ENCODE peak calls at places on chromosomes 13 and 19, in seven cellular contexts. One of them, this sample, is unnamed.
A peak's percentile ranks its signal among the peaks of the same experiment; 100 is the strongest.

GRCh38 chr19:12880551-12881171 is 588 bp downstream of the DNASE2 start:
- ATAC-seq in upper lobe of left lung: peak; percentile 34
- ATAC-seq in heart left ventricle: peak; percentile 18
- ATAC-seq in GM12878: peak; percentile 49
- ATAC-seq in HepG2: no peak
- ATAC-seq in right lobe of liver: peak; percentile 30
- ATAC-seq in body of pancreas: peak; percentile 21
- ATAC-seq in this sample: peak; percentile 44

GRCh38 chr19:38638461-38638860 is 9.0 kb upstream of the ACTN4 start:
- ATAC-seq in right lobe of liver: no peak
- ATAC-seq in upper lobe of left lung: no peak
- ATAC-seq in GM12878: no peak
- ATAC-seq in HepG2: no peak
- ATAC-seq in heart left ventricle: no peak
- ATAC-seq in body of pancreas: no peak
- ATAC-seq in this sample: no peak

GRCh38 chr13:65264066-65264465 is 1966.1 kb downstream of the PCDH9 start:
- ATAC-seq in HepG2: no peak
- ATAC-seq in GM12878: no peak
- ATAC-seq in upper lobe of left lung: peak; percentile 28
- ATAC-seq in body of pancreas: no peak
- ATAC-seq in right lobe of liver: no peak
- ATAC-seq in heart left ventricle: no peak
- ATAC-seq in this sample: no peak

GRCh38 chr19:54485846-54486245 is 12.8 kb upstream of the CDC42EP5 start:
- ATAC-seq in upper lobe of left lung: no peak
- ATAC-seq in heart left ventricle: no peak
- ATAC-seq in right lobe of liver: no peak
- ATAC-seq in body of pancreas: no peak
- ATAC-seq in HepG2: no peak
- ATAC-seq in GM12878: peak; percentile 60
- ATAC-seq in this sample: no peak

GRCh38 chr13:92830821-92831220 is 395.8 kb upstream of the GPC6 start:
- ATAC-seq in HepG2: no peak
- ATAC-seq in GM12878: no peak
- ATAC-seq in right lobe of liver: no peak
- ATAC-seq in body of pancreas: no peak
- ATAC-seq in heart left ventricle: no peak
- ATAC-seq in upper lobe of left lung: no peak
- ATAC-seq in this sample: no peak

GRCh38 chr19:16365300-16365996 is 40.8 kb downstream of the KLF2 start:
- ATAC-seq in right lobe of liver: no peak
- ATAC-seq in body of pancreas: no peak
- ATAC-seq in GM12878: no peak
- ATAC-seq in upper lobe of left lung: no peak
- ATAC-seq in heart left ventricle: no peak
- ATAC-seq in HepG2: no peak
- ATAC-seq in this sample: no peak

GRCh38 chr13:50115695-50116094 is 100.5 kb downstream of the KCNRG start:
- ATAC-seq in GM12878: no peak
- ATAC-seq in upper lobe of left lung: no peak
- ATAC-seq in heart left ventricle: no peak
- ATAC-seq in right lobe of liver: no peak
- ATAC-seq in HepG2: no peak
- ATAC-seq in body of pancreas: no peak
- ATAC-seq in this sample: no peak

GRCh38 chr13:99431927-99432636 is 69.2 kb upstream of the TM9SF2 start:
- ATAC-seq in heart left ventricle: no peak
- ATAC-seq in HepG2: peak; percentile 1
- ATAC-seq in upper lobe of left lung: no peak
- ATAC-seq in body of pancreas: no peak
- ATAC-seq in GM12878: peak; percentile 67
- ATAC-seq in right lobe of liver: no peak
- ATAC-seq in this sample: peak; percentile 4

GRCh38 chr13:69331245-69331644 is 776.4 kb upstream of the ATXN8OS start:
- ATAC-seq in heart left ventricle: no peak
- ATAC-seq in body of pancreas: no peak
- ATAC-seq in upper lobe of left lung: no peak
- ATAC-seq in right lobe of liver: no peak
- ATAC-seq in GM12878: no peak
- ATAC-seq in HepG2: no peak
- ATAC-seq in this sample: no peak

GRCh38 chr13:99464441-99464949 is 36.8 kb upstream of the TM9SF2 start:
- ATAC-seq in body of pancreas: no peak
- ATAC-seq in heart left ventricle: no peak
- ATAC-seq in HepG2: no peak
- ATAC-seq in right lobe of liver: peak; percentile 47
- ATAC-seq in GM12878: no peak
- ATAC-seq in upper lobe of left lung: no peak
- ATAC-seq in this sample: no peak

DNA sequence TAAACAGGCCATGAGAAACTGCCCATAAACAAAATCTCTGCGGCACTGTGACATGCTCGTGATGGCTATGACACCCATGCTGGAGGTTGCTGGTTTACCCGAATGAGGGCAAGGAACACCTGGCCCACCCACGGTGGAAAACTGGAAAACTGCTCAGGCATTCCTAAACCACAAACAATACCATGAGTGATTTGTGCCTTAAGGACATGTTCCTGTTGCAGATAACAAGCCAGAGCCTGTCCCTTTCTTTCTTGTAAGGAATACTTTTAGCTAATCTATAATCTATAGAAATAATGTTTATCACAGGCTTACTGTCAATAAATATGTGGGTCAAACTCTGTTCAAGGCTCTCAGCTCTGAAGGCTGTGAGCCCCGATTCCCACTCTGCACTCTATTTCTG is 12.1 kb downstream of the ZNF561 start:
- ATAC-seq in HepG2: no peak
- ATAC-seq in body of pancreas: no peak
- ATAC-seq in right lobe of liver: no peak
- ATAC-seq in heart left ventricle: no peak
- ATAC-seq in GM12878: no peak
- ATAC-seq in upper lobe of left lung: no peak
- ATAC-seq in this sample: no peak
- TF ChIP-seq POLR2A in HepG2: no peak
- TF ChIP-seq POLR2A in body of pancreas: no peak
- TF ChIP-seq POLR2A in right lobe of liver: no peak
- TF ChIP-seq POLR2A in heart left ventricle: no peak
- TF ChIP-seq POLR2A in GM12878: no peak
- TF ChIP-seq POLR2A in upper lobe of left lung: no peak
- TF ChIP-seq POLR2A in this sample: no peak

DNA sequence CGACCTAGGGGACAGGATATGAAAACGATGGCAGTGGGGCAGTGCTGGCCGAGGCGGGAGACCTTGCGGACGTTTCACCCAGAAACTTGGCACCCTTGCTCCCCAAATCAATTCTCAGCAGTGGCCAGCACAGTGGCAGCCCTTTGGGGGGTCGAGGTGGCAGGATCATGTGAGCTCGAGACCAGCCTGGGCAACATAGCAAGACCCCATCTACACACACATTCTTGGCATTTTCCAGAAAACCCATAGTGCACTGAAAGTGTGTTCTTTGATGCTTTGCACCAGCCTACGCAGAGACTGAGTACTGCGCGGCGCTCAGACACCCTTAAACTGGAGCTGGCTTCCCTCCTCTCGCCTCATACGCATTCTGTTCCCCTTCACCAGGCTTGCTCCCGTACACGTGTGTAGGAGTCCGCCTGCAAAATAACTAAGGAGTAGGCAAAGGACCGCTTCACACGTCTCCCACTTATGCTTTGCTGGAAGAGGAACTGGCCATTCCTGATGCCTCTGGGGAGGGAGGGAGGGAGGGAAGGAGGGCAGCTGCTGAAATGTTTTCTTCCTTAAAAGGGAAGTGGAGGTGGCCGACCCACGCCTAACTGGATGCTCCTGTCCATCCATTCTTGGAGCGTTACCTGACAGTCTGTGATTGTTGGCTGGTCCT is 23.5 kb upstream of the MIER2 start:
- ATAC-seq in GM12878: no peak
- ATAC-seq in heart left ventricle: no peak
- ATAC-seq in body of pancreas: no peak
- ATAC-seq in right lobe of liver: no peak
- ATAC-seq in upper lobe of left lung: no peak
- ATAC-seq in HepG2: no peak
- ATAC-seq in this sample: no peak
- H3K27me3 ChIP-seq in GM12878: no peaks in the 10 kb centered on the region
- H3K27me3 ChIP-seq in heart left ventricle: no peaks in the 10 kb centered on the region
- H3K27me3 ChIP-seq in body of pancreas: no peaks in the 10 kb centered on the region
- H3K27me3 ChIP-seq in right lobe of liver: no peaks in the 10 kb centered on the region
- H3K27me3 ChIP-seq in upper lobe of left lung: no peaks in the 10 kb centered on the region
- H3K27me3 ChIP-seq in HepG2: peaks cover 8% of the 10 kb centered on the region
- H3K27me3 ChIP-seq in this sample: peaks cover 81% of the 10 kb centered on the region

DNA sequence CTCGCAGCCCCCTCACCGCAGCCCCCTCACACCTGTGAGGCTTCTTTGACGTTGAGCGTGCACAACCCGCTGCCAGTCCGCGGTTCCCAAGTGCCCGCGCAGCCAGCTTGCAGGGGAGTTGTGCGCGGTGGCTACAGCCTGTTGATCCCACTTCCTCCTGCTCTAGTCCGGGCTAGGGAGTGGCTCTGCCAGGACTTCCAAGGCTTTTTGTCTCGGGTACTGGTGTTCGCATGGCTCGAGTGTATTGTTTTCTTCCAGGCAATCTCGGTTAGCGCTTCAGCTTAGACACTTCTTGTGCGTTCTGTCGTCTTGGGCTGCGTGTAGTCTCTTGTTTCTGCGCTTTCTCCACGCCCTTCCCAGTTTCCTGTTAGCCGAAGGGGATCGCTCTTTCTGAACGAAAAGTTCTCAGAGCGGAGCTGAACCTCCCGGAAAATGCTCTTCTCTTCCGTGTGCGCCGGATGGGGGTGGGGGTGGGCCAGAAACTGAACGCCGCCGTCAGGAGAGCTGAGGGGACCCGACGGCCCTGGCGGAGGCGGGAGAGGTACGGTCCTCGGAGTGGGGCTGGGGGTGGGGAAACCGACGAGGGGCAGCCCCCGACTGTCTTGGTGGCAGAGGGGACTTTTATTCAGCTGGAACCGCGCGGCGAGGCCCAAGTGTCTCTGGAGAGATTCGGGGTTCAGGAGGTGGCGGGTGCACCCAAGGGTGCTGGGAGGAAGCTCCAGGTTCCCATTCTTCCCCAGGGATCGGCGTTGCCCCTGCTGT is 706 bp upstream of the DGKH start:
- ATAC-seq in body of pancreas: peak; percentile 47
- ATAC-seq in right lobe of liver: peak; percentile 57
- ATAC-seq in heart left ventricle: peak; percentile 54
- ATAC-seq in upper lobe of left lung: peak; percentile 55
- ATAC-seq in HepG2: peak; percentile 63
- ATAC-seq in GM12878: peak; percentile 57
- ATAC-seq in this sample: peak; percentile 22
- TF ChIP-seq POLR2A in body of pancreas: peak; percentile 66
- TF ChIP-seq POLR2A in right lobe of liver: no peak
- TF ChIP-seq POLR2A in heart left ventricle: no peak
- TF ChIP-seq POLR2A in upper lobe of left lung: no peak
- TF ChIP-seq POLR2A in HepG2: no peak
- TF ChIP-seq POLR2A in GM12878: peak; percentile 65
- TF ChIP-seq POLR2A in this sample: peak; percentile 19

DNA sequence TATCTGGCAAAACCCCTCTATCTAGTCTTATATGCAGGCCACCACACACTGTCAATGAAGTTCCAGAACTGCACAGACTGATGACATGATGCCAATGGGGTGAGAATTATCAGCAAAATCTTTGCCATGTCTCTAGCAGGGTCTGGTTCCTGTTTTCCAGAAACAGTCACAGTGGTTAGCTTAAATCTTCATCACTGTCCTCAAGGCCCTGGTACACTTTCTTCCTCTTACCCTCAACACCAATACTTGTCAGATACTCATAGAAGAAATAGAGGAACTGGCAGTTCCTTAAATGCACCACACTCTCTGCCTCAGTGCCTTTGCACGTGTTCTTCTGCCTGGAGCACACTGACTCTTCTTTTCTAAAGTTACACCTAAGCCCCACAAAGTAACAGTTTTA is 77.8 kb upstream of the STARD13 start:
- ATAC-seq in heart left ventricle: peak; percentile 82
- ATAC-seq in HepG2: no peak
- ATAC-seq in GM12878: peak; percentile 75
- ATAC-seq in body of pancreas: no peak
- ATAC-seq in right lobe of liver: peak; percentile 62
- ATAC-seq in upper lobe of left lung: peak; percentile 88
- ATAC-seq in this sample: peak; percentile 50
- H3K27me3 ChIP-seq in heart left ventricle: no peaks in the 10 kb centered on the region
- H3K27me3 ChIP-seq in HepG2: no peaks in the 10 kb centered on the region
- H3K27me3 ChIP-seq in GM12878: no peaks in the 10 kb centered on the region
- H3K27me3 ChIP-seq in body of pancreas: no peaks in the 10 kb centered on the region
- H3K27me3 ChIP-seq in right lobe of liver: no peaks in the 10 kb centered on the region
- H3K27me3 ChIP-seq in upper lobe of left lung: no peaks in the 10 kb centered on the region
- H3K27me3 ChIP-seq in this sample: no peaks in the 10 kb centered on the region

GRCh38 chr19:49690073-49690655 is 752 bp upstream of the CPT1C start:
- ATAC-seq in upper lobe of left lung: peak; percentile 3
- ATAC-seq in heart left ventricle: peak; percentile 3
- ATAC-seq in body of pancreas: peak; percentile 41
- ATAC-seq in HepG2: no peak
- ATAC-seq in GM12878: no peak
- ATAC-seq in right lobe of liver: peak; percentile 6
- ATAC-seq in this sample: peak; percentile 13

GRCh38 chr19:49687566-49688316 is 1.7 kb upstream of the ADM5 start:
- ATAC-seq in right lobe of liver: peak; percentile 19
- ATAC-seq in upper lobe of left lung: no peak
- ATAC-seq in heart left ventricle: peak; percentile 34
- ATAC-seq in HepG2: no peak
- ATAC-seq in body of pancreas: no peak
- ATAC-seq in GM12878: no peak
- ATAC-seq in this sample: no peak

GRCh38 chr19:49689133-49690072 is at the start of gene ADM5:
- ATAC-seq in GM12878: peak; percentile 64
- ATAC-seq in right lobe of liver: peak; percentile 61
- ATAC-seq in HepG2: peak; percentile 3
- ATAC-seq in heart left ventricle: peak; percentile 46
- ATAC-seq in upper lobe of left lung: peak; percentile 32
- ATAC-seq in body of pancreas: peak; percentile 70
- ATAC-seq in this sample: peak; percentile 35

GRCh38 chr19:49687150-49687549 is 2.2 kb upstream of the ADM5 start:
- ATAC-seq in upper lobe of left lung: no peak
- ATAC-seq in body of pancreas: no peak
- ATAC-seq in right lobe of liver: no peak
- ATAC-seq in HepG2: no peak
- ATAC-seq in GM12878: no peak
- ATAC-seq in heart left ventricle: no peak
- ATAC-seq in this sample: no peak

GRCh38 chr19:49688531-49689132 is 762 bp upstream of the ADM5 start:
- ATAC-seq in heart left ventricle: no peak
- ATAC-seq in body of pancreas: no peak
- ATAC-seq in GM12878: peak; percentile 16
- ATAC-seq in upper lobe of left lung: no peak
- ATAC-seq in HepG2: no peak
- ATAC-seq in right lobe of liver: peak; percentile 7
- ATAC-seq in this sample: no peak
- TF ChIP-seq POLR2A in heart left ventricle: no peak
- TF ChIP-seq POLR2A in body of pancreas: no peak
- TF ChIP-seq POLR2A in GM12878: no peak
- TF ChIP-seq POLR2A in upper lobe of left lung: no peak
- TF ChIP-seq POLR2A in HepG2: no peak
- TF ChIP-seq POLR2A in right lobe of liver: no peak
- TF ChIP-seq POLR2A in this sample: no peak